ENCODE peak calls at places on chromosomes 12 and 14, in eight cellular contexts. R, D, E, F, W, Z, L and G are unnamed samples.

GRCh38 chr14:95452176-95452889 is 64.1 kb downstream of the SYNE3 start:
- DNase-seq in R (no peak), D (no peak), E (no peak), F (no peak), W (no peak), Z (no peak), L (no peak), G (no peak)

GRCh38 chr12:65822732-65823480 is 1.4 kb upstream of the HMGA2 start:
- DNase-seq in R (no peak), D (no peak), E (no peak), F (peak), W (peak), Z (no peak), L (no peak), G (no peak)

GRCh38 chr14:92544051-92544730 is 30.6 kb downstream of the RIN3 start:
- DNase-seq in R (no peak), D (no peak), E (no peak), F (no peak), W (no peak), Z (no peak), L (no peak), G (no peak)

GRCh38 chr12:68031881-68032739 is 42.9 kb downstream of the IFNG-AS1 start:
- DNase-seq in R (no peak), D (no peak), E (no peak), F (no peak), W (no peak), Z (no peak), L (no peak), G (no peak)

GRCh38 chr14:64637735-64638473 is 66.3 kb upstream of the PLEKHG3 start:
- DNase-seq in R (no peak), D (no peak), E (peak), F (peak), W (no peak), Z (no peak), L (no peak), G (no peak)

GRCh38 chr12:31590730-31591307 is at the start of gene DENND5B:
- DNase-seq in R (peak), D (no peak), E (peak), F (peak), W (peak), Z (no peak), L (peak), G (no peak)

GRCh38 chr14:96001866-96002510 is 37.2 kb upstream of the C14orf132 start:
- DNase-seq in R (no peak), D (no peak), E (no peak), F (no peak), W (no peak), Z (no peak), L (peak), G (no peak)

GRCh38 chr12:105874121-105874520 is 264.6 kb downstream of the NUAK1 start:
- DNase-seq in R (no peak), D (no peak), E (no peak), F (no peak), W (no peak), Z (no peak), L (no peak), G (no peak)

GRCh38 chr14:103597623-103598372 is 31.2 kb upstream of the KLC1 start:
- DNase-seq in R (peak), D (no peak), E (peak), F (peak), W (no peak), Z (peak), L (no peak), G (no peak)

GRCh38 chr12:118459110-118459509 is 82.8 kb downstream of the SUDS3 start:
- DNase-seq in R (no peak), D (no peak), E (no peak), F (no peak), W (no peak), Z (no peak), L (no peak), G (no peak)

GRCh38 chr12:96048392-96048969 is 13.1 kb upstream of the LTA4H start:
- DNase-seq in R (no peak), D (no peak), E (no peak), F (no peak), W (no peak), Z (no peak), L (no peak), G (no peak)